ENCODE peak calls at places on chromosomes 5 and 9, in seven cellular contexts. Y, X, M, H, I, R and O are unnamed samples.

GRCh38 chr5:138466058-138466899 is 1.0 kb downstream of the EGR1 start:
- DNase-seq in Y (peak; percentile 84), X (peak; percentile 51), M (no peak), H (no peak), I (no peak), R (peak; percentile 39), O (no peak)

GRCh38 chr5:138305797-138306196 is 25.8 kb downstream of the CDC25C start:
- DNase-seq in Y (peak; percentile 11), X (no peak), M (no peak), H (no peak), I (no peak), R (no peak), O (no peak)

GRCh38 chr5:30918171-30918570 is 275.3 kb upstream of the CDH6 start:
- DNase-seq in Y (no peak), X (no peak), M (no peak), H (no peak), I (no peak), R (no peak), O (no peak)

GRCh38 chr9:128419061-128419925 is 1.4 kb upstream of the CERCAM start:
- DNase-seq in Y (no peak), X (no peak), M (no peak), H (no peak), I (no peak), R (peak; percentile 55), O (peak; percentile 46)

GRCh38 chr5:110916373-110917049 is 155.0 kb upstream of the TSLP start:
- DNase-seq in Y (no peak), X (no peak), M (no peak), H (no peak), I (no peak), R (no peak), O (no peak)

GRCh38 chr9:7935666-7936065 is 136.1 kb upstream of the DMAC1 start:
- DNase-seq in Y (no peak), X (no peak), M (no peak), H (no peak), I (no peak), R (no peak), O (no peak)

GRCh38 chr9:105643795-105644194 is 18.5 kb upstream of the TAL2 start:
- DNase-seq in Y (no peak), X (no peak), M (no peak), H (no peak), I (no peak), R (no peak), O (no peak)

GRCh38 chr5:57435701-57436134 is 46.9 kb downstream of the ACTBL2 start:
- DNase-seq in Y (peak; percentile 23), X (no peak), M (peak; percentile 37), H (no peak), I (no peak), R (no peak), O (no peak)

GRCh38 chr9:76911971-76912370 is 6.1 kb upstream of the PRUNE2 start:
- DNase-seq in Y (no peak), X (no peak), M (peak; percentile 7), H (no peak), I (no peak), R (no peak), O (no peak)

GRCh38 chr9:108444400-108445358 is 411.1 kb downstream of the ACTL7B start:
- DNase-seq in Y (peak; percentile 72), X (no peak), M (peak; percentile 90), H (no peak), I (no peak), R (no peak), O (peak; percentile 74)

GRCh38 chr5:154487541-154487940 is 9.5 kb upstream of the HAND1 start:
- DNase-seq in Y (no peak), X (no peak), M (no peak), H (no peak), I (peak; percentile 60), R (peak; percentile 81), O (no peak)

GRCh38 chr9:135774794-135775525 is 73.0 kb downstream of the KCNT1 start:
- DNase-seq in Y (no peak), X (no peak), M (no peak), H (no peak), I (no peak), R (no peak), O (no peak)

GRCh38 chr5:41199660-41200059 is 13.7 kb downstream of the C6 start:
- DNase-seq in Y (no peak), X (no peak), M (no peak), H (no peak), I (no peak), R (no peak), O (no peak)

GRCh38 chr9:131072871-131073237 is 23.5 kb upstream of the AIF1L start:
- DNase-seq in Y (no peak), X (peak; percentile 60), M (no peak), H (no peak), I (no peak), R (no peak), O (no peak)

GRCh38 chr5:8864053-8864452 is 681.8 kb downstream of the SEMA5A start:
- DNase-seq in Y (no peak), X (no peak), M (no peak), H (peak; percentile 64), I (no peak), R (no peak), O (no peak)

GRCh38 chr5:144002866-144003265 is 167.6 kb downstream of the YIPF5 start:
- DNase-seq in Y (no peak), X (no peak), M (no peak), H (no peak), I (no peak), R (no peak), O (no peak)

DNA sequence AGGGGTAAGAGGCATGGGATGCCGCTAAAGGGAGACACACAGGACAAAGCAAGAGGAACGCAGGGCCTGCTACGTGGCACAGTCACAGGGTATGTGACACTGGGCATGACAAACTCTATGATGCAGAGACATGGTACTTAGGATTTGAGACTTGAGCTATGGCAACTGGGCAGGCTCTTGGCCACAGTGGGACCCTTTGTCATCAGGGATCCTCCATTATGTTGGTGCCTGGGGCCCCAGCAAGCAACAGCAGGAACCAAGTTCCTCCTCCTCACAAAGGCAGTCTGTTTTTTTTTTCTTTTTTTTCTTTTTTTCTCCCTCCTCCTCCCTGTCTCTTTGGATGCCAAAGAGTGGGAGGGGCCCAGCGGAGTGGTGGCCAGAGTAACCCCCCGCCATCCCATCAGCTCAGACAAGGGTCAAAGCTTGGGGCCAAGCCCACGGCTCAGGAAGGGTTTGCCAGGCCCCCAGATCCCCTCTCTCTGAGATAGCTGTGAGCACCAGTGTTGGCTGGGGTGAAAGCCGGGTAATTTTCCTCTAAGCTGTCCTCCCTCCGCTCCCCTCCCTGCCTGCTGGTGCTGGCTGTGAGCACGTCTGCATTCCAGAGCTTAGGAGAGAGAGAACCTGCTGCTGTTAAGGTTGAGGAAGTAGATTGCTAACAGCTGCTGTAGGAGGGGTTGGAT is 21.1 kb downstream of the GSN start:
- DNase-seq in Y (peak; percentile 83), X (no peak), M (no peak), H (peak; percentile 67), I (no peak), R (no peak), O (no peak)
- TF ChIP-seq JUND in Y (peak; percentile 11), X (no peak), M (no peak), H (no peak), I (no peak), R (no peak), O (no peak)

GRCh38 chr5:6491548-6492290 is 43.1 kb downstream of the UBE2QL1 start:
- DNase-seq in Y (no peak), X (no peak), M (no peak), H (no peak), I (no peak), R (no peak), O (no peak)

GRCh38 chr5:6492934-6493333 is 44.3 kb downstream of the UBE2QL1 start:
- DNase-seq in Y (no peak), X (no peak), M (no peak), H (no peak), I (no peak), R (no peak), O (no peak)

GRCh38 chr5:6495433-6496206 is 47.0 kb downstream of the UBE2QL1 start:
- DNase-seq in Y (peak; percentile 68), X (no peak), M (no peak), H (no peak), I (no peak), R (no peak), O (no peak)

GRCh38 chr5:6496207-6496584 is 47.5 kb downstream of the UBE2QL1 start:
- DNase-seq in Y (no peak), X (no peak), M (no peak), H (no peak), I (peak; percentile 97), R (no peak), O (no peak)

DNA sequence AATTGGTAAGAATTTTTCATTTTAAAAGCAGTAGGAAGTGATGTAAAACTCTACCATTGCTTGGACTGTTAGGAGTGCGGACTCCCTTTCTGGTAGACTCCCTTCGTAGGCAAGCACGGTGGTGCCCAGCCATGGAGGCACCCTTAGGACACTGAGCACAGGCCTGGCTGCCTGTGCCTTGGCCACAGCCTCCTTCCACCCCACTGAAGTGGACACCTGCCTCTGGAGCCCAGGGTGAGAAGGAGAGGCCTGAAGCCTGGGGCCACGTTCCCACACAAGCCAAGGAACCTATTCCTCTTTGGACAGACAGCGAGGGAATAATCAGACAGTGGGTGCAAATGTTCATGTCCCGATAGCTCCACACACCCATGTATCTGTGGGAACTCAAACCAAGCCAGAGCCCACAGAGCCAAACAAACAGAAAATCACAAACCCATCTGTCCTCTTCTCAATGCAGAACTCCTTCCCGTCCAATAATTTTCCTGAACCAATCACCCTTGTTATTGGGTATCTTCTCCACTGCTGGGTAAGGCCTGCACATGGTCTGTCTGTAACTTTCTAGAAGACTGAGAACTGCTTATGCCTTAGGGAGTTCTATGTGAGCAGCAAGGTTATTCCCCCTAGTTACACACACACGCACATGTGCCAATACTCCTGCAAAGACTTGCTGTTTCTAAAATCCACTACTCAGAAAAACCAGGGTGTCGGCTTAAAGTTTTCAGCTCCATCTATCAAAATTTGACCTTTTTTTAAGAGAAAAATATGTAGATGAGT is 45.2 kb downstream of the UBE2QL1 start:
- DNase-seq in Y (no peak), X (no peak), M (no peak), H (no peak), I (no peak), R (no peak), O (no peak)
- TF ChIP-seq JUND in Y (no peak), X (no peak), M (no peak), H (no peak), I (no peak), R (no peak), O (no peak)

GRCh38 chr5:80231243-80231642 is 24.6 kb downstream of the SERINC5 start:
- DNase-seq in Y (no peak), X (no peak), M (no peak), H (no peak), I (no peak), R (no peak), O (no peak)
- TF ChIP-seq JUND in Y (no peak), X (no peak), M (no peak), H (no peak), I (no peak), R (no peak), O (no peak)

GRCh38 chr5:132420706-132421272 is 51.3 kb downstream of the SLC22A5 start:
- DNase-seq in Y (no peak), X (no peak), M (no peak), H (no peak), I (peak; percentile 95), R (no peak), O (no peak)
- TF ChIP-seq JUND in Y (no peak), X (no peak), M (no peak), H (no peak), I (no peak), R (no peak), O (no peak)

GRCh38 chr5:134151723-134152122 is 25.0 kb downstream of the SKP1 start:
- DNase-seq in Y (no peak), X (no peak), M (no peak), H (no peak), I (no peak), R (no peak), O (no peak)
- TF ChIP-seq JUND in Y (no peak), X (no peak), M (no peak), H (no peak), I (no peak), R (no peak), O (no peak)